ENCODE peak calls at places on chromosome 13, in five cellular contexts. V, X, I, S and C are unnamed samples.

GRCh38 chr13:99124695-99125334 is 75.8 kb upstream of the UBAC2 start:
- DNase-seq in X (no peak), S (peak), I (no peak), V (no peak), C (no peak)

GRCh38 chr13:48749699-48750473 is 96.2 kb downstream of the CYSLTR2 start:
- DNase-seq in S (peak), X (peak), V (no peak), I (peak), C (peak)

GRCh38 chr13:28494861-28495585 is at the start of gene FLT1:
- DNase-seq in I (no peak), V (no peak), S (peak), X (peak), C (peak)

GRCh38 chr13:112744306-112745021 is 54.6 kb downstream of the ATP11A start:
- DNase-seq in V (peak), I (no peak), X (no peak), S (peak), C (no peak)

GRCh38 chr13:32659736-32660135 is 73.5 kb downstream of the PDS5B start:
- DNase-seq in S (no peak), I (no peak), X (no peak), V (no peak), C (no peak)

GRCh38 chr13:23899555-23899954 is 2.3 kb upstream of the C1QTNF9B start:
- DNase-seq in I (peak), X (no peak), S (peak), V (peak), C (peak)

GRCh38 chr13:54953786-54954185 is 1925.2 kb downstream of the OLFM4 start:
- DNase-seq in V (no peak), I (no peak), X (no peak), S (no peak), C (no peak)

GRCh38 chr13:25988655-25989054 is 63.2 kb downstream of the SHISA2 start:
- DNase-seq in X (no peak), V (no peak), I (no peak), S (no peak), C (peak)

GRCh38 chr13:37715606-37716015 is 117.0 kb upstream of the POSTN start:
- DNase-seq in I (no peak), V (no peak), X (no peak), S (peak), C (no peak)

GRCh38 chr13:114101325-114101821 is 31.1 kb downstream of the RASA3 start:
- DNase-seq in I (no peak), X (no peak), S (no peak), V (no peak), C (no peak)

GRCh38 chr13:37109080-37109678 is 3.7 kb upstream of the CSNK1A1L start:
- DNase-seq in S (peak), V (peak), X (no peak), I (peak), C (peak)

GRCh38 chr13:41822560-41822959 is 138.3 kb downstream of the VWA8 start:
- DNase-seq in V (no peak), S (no peak), X (no peak), I (no peak), C (no peak)

GRCh38 chr13:108597943-108598342 is 31.5 kb upstream of the MYO16 start:
- DNase-seq in I (no peak), X (no peak), S (peak), V (no peak), C (no peak)

GRCh38 chr13:36862002-36862706 is 43.1 kb downstream of the RFXAP start:
- DNase-seq in I (no peak), S (no peak), V (no peak), X (no peak), C (no peak)

GRCh38 chr13:39811051-39811450 is 155.6 kb downstream of the COG6 start:
- DNase-seq in X (no peak), S (no peak), V (no peak), I (no peak), C (no peak)

GRCh38 chr13:110320645-110321044 is 13.6 kb downstream of the COL4A2 start:
- DNase-seq in I (no peak), S (no peak), V (no peak), X (no peak), C (no peak)

GRCh38 chr13:114199961-114200672 is 21.1 kb downstream of the CFAP97D2 start:
- DNase-seq in X (no peak), S (no peak), V (no peak), I (no peak), C (no peak)

GRCh38 chr13:23770428-23770827 is 118.8 kb downstream of the MIPEP start:
- DNase-seq in S (no peak), V (no peak), X (no peak), I (no peak), C (peak)

GRCh38 chr13:42707596-42707995 is 73.8 kb upstream of the FAM216B start:
- DNase-seq in S (peak), V (no peak), X (no peak), I (no peak), C (no peak)

GRCh38 chr13:34618654-34619053 is 323.4 kb upstream of the NBEA start:
- DNase-seq in I (no peak), V (no peak), S (no peak), X (no peak), C (no peak)

GRCh38 chr13:94707400-94708021 is 4.8 kb downstream of the SOX21 start:
- DNase-seq in X (no peak), I (no peak), V (no peak), S (no peak), C (no peak)

GRCh38 chr13:44921931-44922758 is 67.1 kb downstream of the NUFIP1 start:
- DNase-seq in I (no peak), S (peak), X (no peak), V (peak), C (peak)

GRCh38 chr13:76677047-76677446 is 209.2 kb downstream of the KCTD12 start:
- DNase-seq in V (peak), X (no peak), I (no peak), S (no peak), C (no peak)

GRCh38 chr13:49627831-49628652 is at the start of gene ARL11:
- DNase-seq in S (no peak), I (no peak), V (no peak), X (no peak), C (peak)

GRCh38 chr13:44068169-44068568 is 188.5 kb downstream of the LACC1 start:
- DNase-seq in X (no peak), S (peak), I (no peak), V (no peak), C (no peak)

GRCh38 chr13:30739646-30740642 is 4.6 kb downstream of the ALOX5AP start:
- DNase-seq in S (peak), I (no peak), X (no peak), V (no peak), C (no peak)

GRCh38 chr13:39263033-39263432 is 224.8 kb downstream of the NHLRC3 start:
- DNase-seq in I (peak), X (peak), V (peak), S (peak), C (peak)

GRCh38 chr13:70668293-70668692 is 560.0 kb upstream of the KLHL1 start:
- DNase-seq in X (no peak), I (no peak), V (no peak), S (peak), C (peak)

GRCh38 chr13:59651479-59651878 is 512.2 kb downstream of the DIAPH3 start:
- DNase-seq in S (no peak), V (no peak), X (no peak), I (no peak), C (no peak)